ENCODE peak calls at places on chromosomes 16 and 17, in six cellular contexts. One of them, this sample, is unnamed.

GRCh38 chr16:10678655-10679054 is 16.1 kb downstream of the TEKT5 start:
- DNase-seq in CD8-positive, alpha-beta T cell: no peak
- DNase-seq in astrocyte of the cerebellum: no peak
- DNase-seq in GM13976: no peak
- DNase-seq in omental fat pad: no peak
- DNase-seq in left ventricle myocardium inferior: no peak
- DNase-seq in this sample: peak; percentile 61

GRCh38 chr16:19578378-19578851 is 22.9 kb downstream of the VPS35L start:
- DNase-seq in CD8-positive, alpha-beta T cell: no peak
- DNase-seq in astrocyte of the cerebellum: peak; percentile 70
- DNase-seq in GM13976: no peak
- DNase-seq in omental fat pad: no peak
- DNase-seq in left ventricle myocardium inferior: no peak
- DNase-seq in this sample: no peak

GRCh38 chr17:80384078-80384960 is 30.6 kb upstream of the ENDOV start:
- DNase-seq in CD8-positive, alpha-beta T cell: no peak
- DNase-seq in astrocyte of the cerebellum: no peak
- DNase-seq in GM13976: no peak
- DNase-seq in omental fat pad: no peak
- DNase-seq in left ventricle myocardium inferior: no peak
- DNase-seq in this sample: no peak

GRCh38 chr17:15966879-15967248 is 21.9 kb downstream of the ADORA2B start:
- DNase-seq in CD8-positive, alpha-beta T cell: no peak
- DNase-seq in astrocyte of the cerebellum: no peak
- DNase-seq in GM13976: no peak
- DNase-seq in omental fat pad: no peak
- DNase-seq in left ventricle myocardium inferior: no peak
- DNase-seq in this sample: no peak

GRCh38 chr17:1153795-1154546 is 25.8 kb downstream of the ABR start:
- DNase-seq in CD8-positive, alpha-beta T cell: no peak
- DNase-seq in astrocyte of the cerebellum: peak; percentile 40
- DNase-seq in GM13976: no peak
- DNase-seq in omental fat pad: no peak
- DNase-seq in left ventricle myocardium inferior: peak; percentile 65
- DNase-seq in this sample: peak; percentile 67

GRCh38 chr16:8905168-8905762 is 23.1 kb downstream of the LITAFD start:
- DNase-seq in CD8-positive, alpha-beta T cell: no peak
- DNase-seq in astrocyte of the cerebellum: no peak
- DNase-seq in GM13976: no peak
- DNase-seq in omental fat pad: no peak
- DNase-seq in left ventricle myocardium inferior: no peak
- DNase-seq in this sample: no peak

GRCh38 chr17:60163108-60163784 is 13.5 kb downstream of the CA4 start:
- DNase-seq in CD8-positive, alpha-beta T cell: no peak
- DNase-seq in astrocyte of the cerebellum: no peak
- DNase-seq in GM13976: peak; percentile 34
- DNase-seq in omental fat pad: no peak
- DNase-seq in left ventricle myocardium inferior: peak; percentile 40
- DNase-seq in this sample: no peak

GRCh38 chr16:56372938-56373337 is 52.4 kb downstream of the AMFR start:
- DNase-seq in CD8-positive, alpha-beta T cell: no peak
- DNase-seq in astrocyte of the cerebellum: no peak
- DNase-seq in GM13976: no peak
- DNase-seq in omental fat pad: no peak
- DNase-seq in left ventricle myocardium inferior: no peak
- DNase-seq in this sample: no peak

GRCh38 chr16:65991149-65991701 is 375.3 kb upstream of the CDH5 start:
- DNase-seq in CD8-positive, alpha-beta T cell: no peak
- DNase-seq in astrocyte of the cerebellum: no peak
- DNase-seq in GM13976: no peak
- DNase-seq in omental fat pad: no peak
- DNase-seq in left ventricle myocardium inferior: no peak
- DNase-seq in this sample: no peak

GRCh38 chr17:35373984-35374765 is 754 bp upstream of the SLFN11 start:
- DNase-seq in CD8-positive, alpha-beta T cell: peak; percentile 46
- DNase-seq in astrocyte of the cerebellum: no peak
- DNase-seq in GM13976: peak; percentile 58
- DNase-seq in omental fat pad: no peak
- DNase-seq in left ventricle myocardium inferior: peak; percentile 65
- DNase-seq in this sample: no peak

GRCh38 chr16:28986492-28986891 is 1.6 kb downstream of the LAT start:
- DNase-seq in CD8-positive, alpha-beta T cell: no peak
- DNase-seq in astrocyte of the cerebellum: no peak
- DNase-seq in GM13976: no peak
- DNase-seq in omental fat pad: no peak
- DNase-seq in left ventricle myocardium inferior: no peak
- DNase-seq in this sample: no peak

GRCh38 chr17:17885029-17885351 is 48.2 kb upstream of the SREBF1 start:
- DNase-seq in CD8-positive, alpha-beta T cell: no peak
- DNase-seq in astrocyte of the cerebellum: no peak
- DNase-seq in GM13976: no peak
- DNase-seq in omental fat pad: no peak
- DNase-seq in left ventricle myocardium inferior: no peak
- DNase-seq in this sample: no peak

GRCh38 chr17:50844117-50844700 is 8.8 kb downstream of the WFIKKN2 start:
- DNase-seq in CD8-positive, alpha-beta T cell: no peak
- DNase-seq in astrocyte of the cerebellum: no peak
- DNase-seq in GM13976: no peak
- DNase-seq in omental fat pad: no peak
- DNase-seq in left ventricle myocardium inferior: no peak
- DNase-seq in this sample: no peak

GRCh38 chr17:57608369-57609124 is 136.6 kb downstream of the CCDC182 start:
- DNase-seq in CD8-positive, alpha-beta T cell: no peak
- DNase-seq in astrocyte of the cerebellum: no peak
- DNase-seq in GM13976: no peak
- DNase-seq in omental fat pad: no peak
- DNase-seq in left ventricle myocardium inferior: no peak
- DNase-seq in this sample: no peak

GRCh38 chr17:64097196-64097936 is 32.6 kb downstream of the ERN1 start:
- DNase-seq in CD8-positive, alpha-beta T cell: no peak
- DNase-seq in astrocyte of the cerebellum: no peak
- DNase-seq in GM13976: no peak
- DNase-seq in omental fat pad: no peak
- DNase-seq in left ventricle myocardium inferior: no peak
- DNase-seq in this sample: no peak

GRCh38 chr17:41973457-41973856 is 6.9 kb downstream of the CNP start:
- DNase-seq in CD8-positive, alpha-beta T cell: no peak
- DNase-seq in astrocyte of the cerebellum: no peak
- DNase-seq in GM13976: no peak
- DNase-seq in omental fat pad: no peak
- DNase-seq in left ventricle myocardium inferior: no peak
- DNase-seq in this sample: no peak

GRCh38 chr17:43360376-43360738 is 38.4 kb upstream of the ARL4D start:
- DNase-seq in CD8-positive, alpha-beta T cell: peak; percentile 88
- DNase-seq in astrocyte of the cerebellum: peak; percentile 59
- DNase-seq in GM13976: peak; percentile 55
- DNase-seq in omental fat pad: no peak
- DNase-seq in left ventricle myocardium inferior: no peak
- DNase-seq in this sample: no peak

GRCh38 chr17:6269474-6269873 is 165.4 kb downstream of the AIPL1 start:
- DNase-seq in CD8-positive, alpha-beta T cell: no peak
- DNase-seq in astrocyte of the cerebellum: peak; percentile 59
- DNase-seq in GM13976: peak; percentile 35
- DNase-seq in omental fat pad: no peak
- DNase-seq in left ventricle myocardium inferior: peak; percentile 22
- DNase-seq in this sample: no peak

GRCh38 chr17:66644311-66644710 is 190.6 kb upstream of the CACNG5 start:
- DNase-seq in CD8-positive, alpha-beta T cell: no peak
- DNase-seq in astrocyte of the cerebellum: no peak
- DNase-seq in GM13976: no peak
- DNase-seq in omental fat pad: no peak
- DNase-seq in left ventricle myocardium inferior: no peak
- DNase-seq in this sample: no peak

GRCh38 chr17:79803421-79803996 is 6.6 kb upstream of the CBX8 start:
- DNase-seq in CD8-positive, alpha-beta T cell: no peak
- DNase-seq in astrocyte of the cerebellum: no peak
- DNase-seq in GM13976: no peak
- DNase-seq in omental fat pad: no peak
- DNase-seq in left ventricle myocardium inferior: no peak
- DNase-seq in this sample: no peak

GRCh38 chr16:54125751-54126655 is 160.6 kb downstream of the IRX3 start:
- DNase-seq in CD8-positive, alpha-beta T cell: no peak
- DNase-seq in astrocyte of the cerebellum: no peak
- DNase-seq in GM13976: no peak
- DNase-seq in omental fat pad: no peak
- DNase-seq in left ventricle myocardium inferior: no peak
- DNase-seq in this sample: no peak

GRCh38 chr17:45312477-45313418 is 4.1 kb downstream of the MAP3K14 start:
- DNase-seq in CD8-positive, alpha-beta T cell: no peak
- DNase-seq in astrocyte of the cerebellum: no peak
- DNase-seq in GM13976: no peak
- DNase-seq in omental fat pad: no peak
- DNase-seq in left ventricle myocardium inferior: no peak
- DNase-seq in this sample: no peak
- TF ChIP-seq CTCF in CD8-positive, alpha-beta T cell: no peak
- TF ChIP-seq CTCF in astrocyte of the cerebellum: no peak
- TF ChIP-seq CTCF in GM13976: no peak
- TF ChIP-seq CTCF in omental fat pad: no peak
- TF ChIP-seq CTCF in left ventricle myocardium inferior: no peak
- TF ChIP-seq CTCF in this sample: no peak

DNA sequence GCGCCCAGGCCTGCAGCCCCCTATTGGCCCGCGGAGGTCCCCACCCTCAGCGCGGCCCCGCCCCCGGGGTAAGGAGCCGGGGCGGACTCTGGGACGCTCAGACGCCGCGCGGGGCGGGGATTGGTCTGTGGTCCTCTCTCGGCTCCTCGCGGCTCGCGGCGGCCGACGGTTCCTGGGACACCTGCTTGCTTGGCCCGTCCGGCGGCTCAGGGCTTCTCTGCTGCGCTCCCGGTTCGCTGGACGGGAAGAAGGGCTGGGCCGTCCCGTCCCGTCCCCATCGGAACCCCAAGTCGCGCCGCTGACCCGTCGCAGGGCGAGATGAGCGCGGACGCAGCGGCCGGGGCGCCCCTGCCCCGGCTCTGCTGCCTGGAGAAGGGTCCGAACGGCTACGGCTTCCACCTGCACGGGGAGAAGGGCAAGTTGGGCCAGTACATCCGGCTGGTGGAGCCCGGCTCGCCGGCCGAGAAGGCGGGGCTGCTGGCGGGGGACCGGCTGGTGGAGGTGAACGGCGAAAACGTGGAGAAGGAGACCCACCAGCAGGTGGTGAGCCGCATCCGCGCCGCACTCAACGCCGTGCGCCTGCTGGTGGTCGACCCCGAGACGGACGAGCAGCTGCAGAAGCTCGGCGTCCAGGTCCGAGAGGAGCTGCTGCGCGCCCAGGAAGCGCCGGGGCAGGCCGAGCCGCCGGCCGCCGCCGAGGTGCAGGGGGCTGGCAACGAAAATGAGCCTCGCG is at the start of gene NHERF1:
- DNase-seq in CD8-positive, alpha-beta T cell: peak; percentile 89
- DNase-seq in astrocyte of the cerebellum: peak; percentile 72
- DNase-seq in GM13976: peak; percentile 99
- DNase-seq in omental fat pad: peak; percentile 83
- DNase-seq in left ventricle myocardium inferior: peak; percentile 96
- DNase-seq in this sample: peak; percentile 95
- TF ChIP-seq CTCF in CD8-positive, alpha-beta T cell: no peak
- TF ChIP-seq CTCF in astrocyte of the cerebellum: peak; percentile 25
- TF ChIP-seq CTCF in GM13976: no peak
- TF ChIP-seq CTCF in omental fat pad: no peak
- TF ChIP-seq CTCF in left ventricle myocardium inferior: peak; percentile 39
- TF ChIP-seq CTCF in this sample: no peak

DNA sequence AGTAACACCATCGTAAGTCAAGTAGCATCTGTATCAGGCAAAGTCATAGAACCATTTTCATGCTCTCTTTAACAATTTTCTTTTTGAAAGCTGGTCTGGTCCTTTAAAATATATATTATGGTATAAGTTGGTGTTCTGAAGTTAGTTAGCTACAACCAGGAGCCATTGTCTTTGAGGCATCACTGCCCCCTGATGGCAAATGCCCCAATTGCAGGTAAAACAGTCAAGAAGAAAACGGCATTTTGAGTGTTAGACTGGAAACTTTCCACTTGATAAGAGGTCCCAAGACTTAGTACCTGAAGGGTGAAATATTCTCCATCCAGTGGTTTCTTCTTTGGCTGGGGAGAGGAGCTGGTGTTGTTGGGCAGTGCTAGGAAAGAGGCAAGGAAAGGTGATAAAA is 14.1 kb downstream of the TP53 start:
- DNase-seq in CD8-positive, alpha-beta T cell: no peak
- DNase-seq in astrocyte of the cerebellum: no peak
- DNase-seq in GM13976: no peak
- DNase-seq in omental fat pad: no peak
- DNase-seq in left ventricle myocardium inferior: no peak
- DNase-seq in this sample: peak; percentile 12
- TF ChIP-seq CTCF in CD8-positive, alpha-beta T cell: peak; percentile 31
- TF ChIP-seq CTCF in astrocyte of the cerebellum: peak; percentile 40
- TF ChIP-seq CTCF in GM13976: no peak
- TF ChIP-seq CTCF in omental fat pad: no peak
- TF ChIP-seq CTCF in left ventricle myocardium inferior: peak; percentile 28
- TF ChIP-seq CTCF in this sample: peak; percentile 31

GRCh38 chr17:55005520-55005919 is 37.0 kb downstream of the STXBP4 start:
- DNase-seq in CD8-positive, alpha-beta T cell: no peak
- DNase-seq in astrocyte of the cerebellum: no peak
- DNase-seq in GM13976: no peak
- DNase-seq in omental fat pad: no peak
- DNase-seq in left ventricle myocardium inferior: no peak
- DNase-seq in this sample: no peak
- TF ChIP-seq CTCF in CD8-positive, alpha-beta T cell: no peak
- TF ChIP-seq CTCF in astrocyte of the cerebellum: peak; percentile 51
- TF ChIP-seq CTCF in GM13976: peak; percentile 41
- TF ChIP-seq CTCF in omental fat pad: no peak
- TF ChIP-seq CTCF in left ventricle myocardium inferior: no peak
- TF ChIP-seq CTCF in this sample: peak; percentile 61

This sample was measured in D721Med.